ENCODE peak calls at places on chromosomes 16 and 17, in eight cellular contexts. Y, T, M, S, Z, Q, R and E are unnamed samples.

GRCh38 chr16:11721781-11722467 is 20.7 kb downstream of the TXNDC11 start:
- DNase-seq in Y (no peak), R (no peak), Z (no peak), Q (no peak), M (no peak), S (no peak), T (no peak), E (no peak)

GRCh38 chr17:33267279-33267790 is 25.8 kb downstream of the ASIC2 start:
- DNase-seq in Z (no peak), M (no peak), S (peak), Y (no peak), R (no peak), T (no peak), Q (no peak), E (no peak)

GRCh38 chr17:63841350-63842172 is 924 bp downstream of the SMARCD2 start:
- DNase-seq in S (no peak), Q (no peak), Z (peak), M (peak), R (no peak), T (no peak), Y (no peak), E (no peak)

GRCh38 chr17:75633484-75634375 is 496 bp downstream of the SMIM5 start:
- DNase-seq in R (peak), Y (peak), T (peak), S (peak), M (peak), Q (no peak), Z (peak), E (peak)

GRCh38 chr17:4565209-4566141 is 5.1 kb upstream of the GGT6 start:
- DNase-seq in Z (no peak), S (no peak), R (peak), Q (no peak), Y (peak), M (peak), T (peak), E (peak)

GRCh38 chr17:46072998-46073397 is 73.9 kb downstream of the STH start:
- DNase-seq in S (peak), Y (no peak), M (no peak), T (no peak), Z (no peak), Q (no peak), R (no peak), E (no peak)

GRCh38 chr16:16067127-16067526 is 117.7 kb downstream of the ABCC1 start:
- DNase-seq in Y (no peak), S (no peak), Q (no peak), M (no peak), Z (no peak), T (no peak), R (no peak), E (no peak)

GRCh38 chr17:27906238-27906603 is 13.1 kb upstream of the LYRM9 start:
- DNase-seq in Y (no peak), M (peak), T (no peak), S (no peak), Q (no peak), Z (no peak), R (no peak), E (no peak)

GRCh38 chr17:38868095-38868967 is 1.5 kb upstream of the LASP1 start:
- DNase-seq in Q (no peak), T (peak), R (peak), S (no peak), Z (no peak), M (peak), Y (peak), E (no peak)

GRCh38 chr16:47204736-47205499 is 61.2 kb upstream of the NETO2 start:
- DNase-seq in M (no peak), S (no peak), Y (no peak), Q (no peak), T (no peak), Z (no peak), R (no peak), E (no peak)

GRCh38 chr17:79044462-79044861 is 20.5 kb downstream of the C1QTNF1 start:
- DNase-seq in Y (no peak), S (no peak), Z (no peak), R (no peak), Q (no peak), T (no peak), M (no peak), E (no peak)

GRCh38 chr17:75976175-75976848 is 2.7 kb downstream of the ACOX1 start:
- DNase-seq in S (no peak), Y (no peak), R (no peak), T (no peak), Z (no peak), M (no peak), Q (no peak), E (no peak)

GRCh38 chr17:880074-880870 is 98.1 kb downstream of the MRM3 start:
- DNase-seq in S (peak), R (no peak), M (no peak), Q (no peak), T (no peak), Z (no peak), Y (no peak), E (no peak)

GRCh38 chr17:45229681-45230409 is 8.2 kb downstream of the FMNL1 start:
- DNase-seq in Q (no peak), Y (no peak), T (no peak), Z (no peak), R (no peak), S (no peak), M (no peak), E (no peak)

GRCh38 chr16:89050119-89050867 is 43.4 kb upstream of the ACSF3 start:
- DNase-seq in M (no peak), Y (no peak), Z (no peak), T (no peak), S (no peak), R (no peak), Q (no peak), E (no peak)

GRCh38 chr17:56558088-56558487 is 35.4 kb upstream of the NOG start:
- DNase-seq in T (no peak), R (no peak), S (no peak), Y (no peak), Z (no peak), M (no peak), Q (no peak), E (no peak)

GRCh38 chr17:67270411-67270810 is 25.4 kb upstream of the HELZ start:
- DNase-seq in Z (no peak), T (no peak), Y (no peak), M (no peak), R (no peak), S (no peak), Q (no peak), E (peak)

GRCh38 chr16:72978212-72978611 is 69.7 kb downstream of the ZFHX3 start:
- DNase-seq in Y (no peak), T (no peak), M (no peak), Q (no peak), Z (no peak), S (no peak), R (no peak), E (no peak)

GRCh38 chr17:2057130-2057713 is 2.3 kb downstream of the HIC1 start:
- DNase-seq in M (no peak), Y (no peak), S (no peak), T (no peak), Q (no peak), R (no peak), Z (no peak), E (no peak)

GRCh38 chr17:16516594-16517018 is 24.6 kb upstream of the LRRC75A start:
- DNase-seq in M (no peak), T (no peak), Q (no peak), Y (no peak), S (no peak), R (no peak), Z (peak), E (peak)

GRCh38 chr17:17127730-17128291 is 78.3 kb downstream of the PLD6 start:
- DNase-seq in R (no peak), Y (no peak), Q (no peak), Z (no peak), M (no peak), T (no peak), S (no peak), E (no peak)

GRCh38 chr16:62036101-62036806 is at the start of gene CDH8:
- DNase-seq in M (peak), T (no peak), Z (peak), Y (no peak), R (no peak), S (no peak), Q (no peak), E (no peak)

GRCh38 chr16:12078405-12079245 is 102.1 kb downstream of the SNX29 start:
- DNase-seq in Q (no peak), Y (no peak), Z (no peak), R (no peak), T (no peak), S (no peak), M (no peak), E (no peak)

GRCh38 chr17:72458301-72458700 is 337.5 kb downstream of the SOX9 start:
- DNase-seq in R (no peak), Y (no peak), M (no peak), S (no peak), Z (no peak), T (no peak), Q (no peak), E (no peak)

GRCh38 chr17:9987779-9988585 is 82.9 kb upstream of the RCVRN start:
- DNase-seq in S (no peak), Z (no peak), T (no peak), Q (no peak), Y (no peak), M (peak), R (peak), E (peak)